ENCODE peak calls at places on chromosomes 16 and 17, in ten cellular contexts. C is body of pancreas, N is sigmoid colon, W is left ventricle myocardium inferior, P is fibroblast of the aortic adventitia, L is GM10248, U is AG04450, F is H9, O is epithelial cell of esophagus, A is esophagus muscularis mucosa. D is an unnamed sample.

GRCh38 chr16:19912445-19913305 is 28.0 kb upstream of the GPRC5B start:
- DNase-seq in C (no peak), N (no peak), W (no peak), P (peak; percentile 14), L (no peak), U (no peak), F (no peak), O (peak; percentile 78), A (no peak), D (no peak)

GRCh38 chr17:45863857-45864654 is 19.4 kb downstream of the SPPL2C start:
- DNase-seq in C (no peak), N (no peak), W (no peak), P (no peak), L (no peak), U (no peak), F (no peak), O (no peak), A (no peak), D (no peak)

GRCh38 chr17:40647549-40648325 is at the start of gene SMARCE1:
- DNase-seq in C (peak; percentile 68), N (peak; percentile 84), W (peak; percentile 74), P (peak; percentile 78), L (peak; percentile 81), U (peak; percentile 24), F (peak; percentile 81), O (peak; percentile 72), A (peak; percentile 95), D (peak; percentile 85)

GRCh38 chr17:9247401-9247938 is 226.2 kb downstream of the NTN1 start:
- DNase-seq in C (no peak), N (no peak), W (no peak), P (no peak), L (no peak), U (no peak), F (no peak), O (no peak), A (no peak), D (no peak)

GRCh38 chr17:55601874-55602364 is 90.7 kb upstream of the SMIM36 start:
- DNase-seq in C (no peak), N (no peak), W (no peak), P (peak; percentile 87), L (peak; percentile 46), U (no peak), F (peak; percentile 76), O (peak; percentile 58), A (no peak), D (peak; percentile 84)

GRCh38 chr16:10862432-10862831 is 14.6 kb upstream of the CIITA start:
- DNase-seq in C (peak; percentile 81), N (peak; percentile 78), W (no peak), P (peak; percentile 81), L (no peak), U (no peak), F (no peak), O (peak; percentile 99), A (no peak), D (peak; percentile 56)

GRCh38 chr16:48081656-48082055 is 74.1 kb downstream of the ABCC12 start:
- DNase-seq in C (no peak), N (no peak), W (no peak), P (peak; percentile 80), L (no peak), U (peak; percentile 55), F (no peak), O (peak; percentile 84), A (no peak), D (peak; percentile 86)

GRCh38 chr16:56657555-56658430 is at the start of gene MT1F:
- DNase-seq in C (peak; percentile 97), N (peak; percentile 85), W (peak; percentile 73), P (no peak), L (peak; percentile 37), U (no peak), F (peak; percentile 96), O (peak; percentile 91), A (no peak), D (peak; percentile 25)

GRCh38 chr17:67575325-67575724 is 142.4 kb upstream of the NOL11 start:
- DNase-seq in C (peak; percentile 28), N (no peak), W (no peak), P (no peak), L (peak; percentile 51), U (no peak), F (no peak), O (peak; percentile 51), A (peak; percentile 90), D (no peak)

GRCh38 chr17:39400547-39401411 is 647 bp downstream of the FBXL20 start:
- DNase-seq in C (no peak), N (peak; percentile 65), W (peak; percentile 24), P (peak; percentile 10), L (no peak), U (no peak), F (no peak), O (peak; percentile 26), A (no peak), D (peak; percentile 28)

GRCh38 chr17:74801896-74802295 is 25.8 kb upstream of the NAT9 start:
- DNase-seq in C (no peak), N (no peak), W (no peak), P (no peak), L (no peak), U (no peak), F (no peak), O (peak; percentile 63), A (no peak), D (no peak)

GRCh38 chr16:85234310-85235235 is 122.3 kb upstream of the CIBAR2 start:
- DNase-seq in C (peak; percentile 38), N (peak; percentile 85), W (peak; percentile 67), P (peak; percentile 80), L (no peak), U (peak; percentile 73), F (peak; percentile 97), O (no peak), A (no peak), D (peak; percentile 83)

GRCh38 chr16:82016268-82016667 is 5.0 kb upstream of the SDR42E1 start:
- DNase-seq in C (no peak), N (no peak), W (no peak), P (peak; percentile 72), L (no peak), U (no peak), F (no peak), O (peak; percentile 56), A (no peak), D (peak; percentile 84)
- TF ChIP-seq CTCF in C (peak; percentile 50), N (no peak), W (peak; percentile 46), P (peak; percentile 48), L (no peak), U (peak; percentile 39), F (peak; percentile 62), O (peak; percentile 55), A (peak; percentile 24), D (peak; percentile 66)

GRCh38 chr17:57852955-57853328 is 3.1 kb upstream of the MRPS23 start:
- DNase-seq in C (no peak), N (no peak), W (no peak), P (no peak), L (no peak), U (no peak), F (no peak), O (no peak), A (no peak), D (no peak)
- TF ChIP-seq CTCF in C (no peak), N (no peak), W (no peak), P (no peak), L (no peak), U (no peak), F (no peak), O (no peak), A (no peak), D (no peak)

GRCh38 chr17:49369089-49369488 is 7.0 kb upstream of the ZNF652 start:
- DNase-seq in C (no peak), N (no peak), W (no peak), P (no peak), L (no peak), U (no peak), F (peak; percentile 10), O (no peak), A (no peak), D (no peak)

GRCh38 chr17:49363251-49363650 is 1.2 kb upstream of the ZNF652 start:
- DNase-seq in C (no peak), N (no peak), W (no peak), P (no peak), L (no peak), U (no peak), F (no peak), O (no peak), A (no peak), D (no peak)

GRCh38 chr17:49364119-49364518 is 2.1 kb upstream of the ZNF652 start:
- DNase-seq in C (peak; percentile 2), N (no peak), W (no peak), P (no peak), L (no peak), U (no peak), F (no peak), O (no peak), A (no peak), D (no peak)

GRCh38 chr17:49362723-49363117 is 670 bp upstream of the ZNF652 start:
- DNase-seq in C (no peak), N (no peak), W (no peak), P (no peak), L (no peak), U (no peak), F (no peak), O (peak; percentile 32), A (no peak), D (no peak)

GRCh38 chr17:49365667-49366066 is 3.6 kb upstream of the ZNF652 start:
- DNase-seq in C (no peak), N (no peak), W (no peak), P (no peak), L (no peak), U (no peak), F (peak; percentile 76), O (peak; percentile 35), A (no peak), D (peak; percentile 27)
- TF ChIP-seq CTCF in C (no peak), N (no peak), W (peak; percentile 27), P (peak; percentile 10), L (no peak), U (no peak), F (peak; percentile 56), O (peak; percentile 34), A (no peak), D (no peak)

DNA sequence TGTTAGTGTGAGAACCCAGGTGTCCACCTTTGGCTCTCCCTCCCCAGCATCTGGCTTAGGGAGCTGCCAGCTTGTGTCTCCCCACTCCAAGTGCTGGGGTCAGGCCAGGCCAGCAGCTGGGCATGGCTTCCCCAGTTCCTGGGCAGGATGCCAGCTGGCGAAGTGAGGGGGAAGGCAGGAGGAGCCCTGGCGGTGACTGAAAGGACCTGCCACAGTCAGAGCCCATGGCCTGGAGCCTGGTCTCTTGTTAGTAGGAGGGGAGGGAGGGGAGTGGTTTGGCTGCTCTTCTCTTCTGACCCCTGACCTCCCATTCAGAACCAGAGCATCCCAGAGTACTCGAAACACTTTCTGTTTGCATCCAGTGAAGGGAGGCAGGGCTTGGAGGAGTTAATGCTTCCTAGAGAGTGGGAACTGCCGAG is 586 bp downstream of the CHD3 start:
- DNase-seq in C (peak; percentile 99), N (peak; percentile 99), W (peak; percentile 97), P (peak; percentile 94), L (no peak), U (peak; percentile 67), F (peak; percentile 71), O (peak; percentile 77), A (peak; percentile 96), D (peak; percentile 84)
- TF ChIP-seq CTCF in C (peak; percentile 88), N (peak; percentile 77), W (peak; percentile 71), P (peak; percentile 58), L (no peak), U (peak; percentile 48), F (peak; percentile 28), O (peak; percentile 52), A (peak; percentile 68), D (peak; percentile 41)

D was measured in choroid plexus epithelial cell.